ENCODE peak calls at places on chromosomes 6 and 20, in nine cellular contexts. A is AG04450; P is AG10803; K is CD8-positive, alpha-beta T cell; H is nephron progenitor cell; C is dorsolateral prefrontal cortex; W is mesothelial cell of epicardium; O is foreskin fibroblast; S is glutamatergic neuron. X is an unnamed sample.

GRCh38 chr6:137518584-137518983 is 24.4 kb upstream of the OLIG3 start:
- DNase-seq in A (no peak), P (no peak), K (no peak), H (no peak), C (no peak), W (no peak), O (no peak), S (no peak), X (no peak)

GRCh38 chr6:62371395-62371794 is 85.4 kb upstream of the KHDRBS2 start:
- DNase-seq in A (no peak), P (no peak), K (no peak), H (no peak), C (no peak), W (no peak), O (no peak), S (no peak), X (no peak)

GRCh38 chr6:129469070-129469662 is 240.8 kb downstream of the ARHGAP18 start:
- DNase-seq in A (no peak), P (no peak), K (no peak), H (no peak), C (no peak), W (no peak), O (no peak), S (no peak), X (no peak)

GRCh38 chr6:36642913-36643817 is 35.3 kb upstream of the CDKN1A start:
- DNase-seq in A (peak), P (peak), K (no peak), H (no peak), C (peak), W (no peak), O (peak), S (no peak), X (peak)

GRCh38 chr6:133435065-133435728 is 194.0 kb downstream of the EYA4 start:
- DNase-seq in A (no peak), P (no peak), K (no peak), H (no peak), C (no peak), W (no peak), O (no peak), S (peak), X (no peak)

GRCh38 chr20:44074252-44075151 is 112.5 kb downstream of the JPH2 start:
- DNase-seq in A (no peak), P (peak), K (no peak), H (no peak), C (peak), W (no peak), O (peak), S (no peak), X (no peak)

GRCh38 chr6:7166410-7167293 is 58.9 kb downstream of the RREB1 start:
- DNase-seq in A (peak), P (no peak), K (no peak), H (no peak), C (no peak), W (no peak), O (no peak), S (no peak), X (no peak)

GRCh38 chr6:120913519-120913918 is 420.8 kb downstream of the TBC1D32 start:
- DNase-seq in A (no peak), P (no peak), K (no peak), H (no peak), C (no peak), W (no peak), O (no peak), S (no peak), X (no peak)

GRCh38 chr6:142153230-142153629 is 6.2 kb downstream of the VTA1 start:
- DNase-seq in A (no peak), P (no peak), K (no peak), H (no peak), C (no peak), W (no peak), O (no peak), S (no peak), X (no peak)

GRCh38 chr20:4161447-4162251 is 146.3 kb upstream of the RNF24 start:
- DNase-seq in A (no peak), P (no peak), K (no peak), H (no peak), C (no peak), W (no peak), O (no peak), S (no peak), X (no peak)

GRCh38 chr6:66900081-66900770 is 1193.2 kb upstream of the EYS start:
- DNase-seq in A (no peak), P (no peak), K (no peak), H (no peak), C (no peak), W (no peak), O (peak), S (no peak), X (peak)

GRCh38 chr20:235891-236290 is 8.8 kb downstream of the DEFB129 start:
- DNase-seq in A (no peak), P (peak), K (no peak), H (no peak), C (no peak), W (no peak), O (no peak), S (no peak), X (no peak)

GRCh38 chr6:168222261-168222660 is 97.3 kb downstream of the DACT2 start:
- DNase-seq in A (no peak), P (no peak), K (no peak), H (no peak), C (no peak), W (no peak), O (no peak), S (no peak), X (no peak)

GRCh38 chr6:163490826-163491577 is 76.5 kb downstream of the QKI start:
- DNase-seq in A (peak), P (peak), K (no peak), H (no peak), C (no peak), W (no peak), O (no peak), S (no peak), X (peak)

GRCh38 chr6:79712616-79713015 is 81.5 kb downstream of the SH3BGRL2 start:
- DNase-seq in A (no peak), P (no peak), K (no peak), H (no peak), C (no peak), W (no peak), O (no peak), S (no peak), X (no peak)

GRCh38 chr6:104710543-104711335 is 149.0 kb downstream of the HACE1 start:
- DNase-seq in A (no peak), P (no peak), K (no peak), H (no peak), C (no peak), W (no peak), O (no peak), S (no peak), X (no peak)

GRCh38 chr6:84411060-84411629 is 183.7 kb upstream of the CEP162 start:
- DNase-seq in A (no peak), P (peak), K (no peak), H (no peak), C (no peak), W (no peak), O (peak), S (no peak), X (peak)

GRCh38 chr20:19692685-19693119 is 65.4 kb upstream of the RIN2 start:
- DNase-seq in A (no peak), P (peak), K (peak), H (peak), C (peak), W (peak), O (no peak), S (peak), X (peak)

GRCh38 chr20:51862796-51863195 is 60.5 kb upstream of the SALL4 start:
- DNase-seq in A (no peak), P (peak), K (no peak), H (no peak), C (no peak), W (no peak), O (no peak), S (no peak), X (no peak)

GRCh38 chr6:37188962-37189510 is 19.1 kb downstream of the PIM1 start:
- DNase-seq in A (no peak), P (no peak), K (no peak), H (no peak), C (no peak), W (no peak), O (no peak), S (no peak), X (no peak)

GRCh38 chr20:24588725-24589340 is 119.4 kb downstream of the SYNDIG1 start:
- DNase-seq in A (no peak), P (no peak), K (no peak), H (no peak), C (no peak), W (no peak), O (no peak), S (no peak), X (no peak)
- TF ChIP-seq CTCF in A (no peak), P (no peak), K (no peak), H (no peak), C (no peak), W (no peak), O (no peak), S (no peak), X (no peak)

DNA sequence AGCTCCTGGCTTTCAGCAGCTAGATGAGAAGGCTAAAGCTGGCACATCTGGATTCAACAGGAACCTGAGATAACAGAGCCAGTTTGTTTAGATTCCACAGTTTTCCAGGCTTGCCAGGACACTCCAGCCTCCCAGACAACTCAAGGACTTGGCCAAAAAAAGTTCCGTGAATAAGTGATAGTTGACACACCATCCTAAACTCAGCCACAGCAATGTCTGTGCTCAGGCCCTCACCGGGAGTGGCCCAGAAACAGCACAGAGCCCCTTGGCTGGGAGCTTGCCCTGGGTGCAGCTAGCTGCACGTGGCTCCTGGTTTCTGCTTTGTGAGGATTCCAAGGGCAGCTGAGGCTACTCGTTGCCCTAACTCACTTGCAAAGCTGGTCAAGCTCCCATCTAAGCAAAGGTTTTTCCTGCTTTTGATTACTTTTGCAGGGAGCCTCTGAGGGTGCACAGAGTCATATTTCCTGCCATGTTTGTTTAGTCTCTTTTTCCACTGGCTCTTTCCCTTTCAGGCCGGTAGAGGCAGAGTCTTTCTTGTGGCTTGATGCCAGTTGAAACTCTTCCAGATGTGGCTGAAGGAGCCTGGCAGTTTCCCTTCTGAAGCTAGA is 118.3 kb upstream of the ECI2 start:
- DNase-seq in A (peak), P (peak), K (no peak), H (peak), C (no peak), W (no peak), O (peak), S (no peak), X (peak)
- TF ChIP-seq CTCF in A (peak), P (peak), K (no peak), H (peak), C (no peak), W (no peak), O (peak), S (no peak), X (peak)

DNA sequence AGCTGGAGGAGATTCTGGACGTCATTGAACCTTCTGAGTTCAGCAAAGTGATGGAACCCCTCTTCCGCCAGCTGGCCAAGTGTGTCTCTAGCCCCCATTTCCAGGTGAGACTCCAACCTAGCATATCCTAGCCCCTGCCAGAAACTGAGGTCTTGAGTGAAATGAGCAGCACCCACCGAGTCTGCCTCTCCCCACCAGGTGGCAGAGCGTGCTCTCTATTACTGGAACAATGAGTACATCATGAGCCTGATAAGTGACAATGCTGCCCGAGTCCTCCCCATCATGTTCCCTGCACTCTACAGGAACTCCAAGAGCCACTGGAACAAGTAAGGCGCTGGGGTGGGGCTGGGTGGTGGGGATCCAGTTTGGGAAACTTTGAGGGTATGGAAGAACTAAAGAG is 4.6 kb downstream of the MEA1 start:
- DNase-seq in A (no peak), P (peak), K (no peak), H (peak), C (peak), W (no peak), O (no peak), S (peak), X (no peak)
- TF ChIP-seq CTCF in A (peak), P (peak), K (peak), H (no peak), C (peak), W (no peak), O (peak), S (peak), X (peak)

DNA sequence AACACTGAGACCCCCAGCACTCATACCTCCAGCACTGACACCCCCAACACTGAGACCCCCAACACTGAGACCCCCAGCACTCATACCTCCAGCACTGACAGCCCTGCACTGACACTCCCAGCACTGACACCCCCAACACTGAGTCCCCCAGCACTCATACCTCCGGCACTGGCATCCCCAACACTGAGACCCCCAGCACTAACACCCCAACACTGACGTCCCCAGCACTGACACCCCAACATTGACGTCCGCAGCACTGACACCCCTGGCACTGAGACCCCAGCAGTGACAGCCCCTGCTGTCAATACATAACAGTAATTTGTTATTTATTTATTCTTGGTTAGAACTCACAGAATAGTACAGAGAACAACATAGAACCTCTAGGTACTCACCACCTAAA is 58.0 kb downstream of the ERMARD start:
- DNase-seq in A (no peak), P (no peak), K (no peak), H (no peak), C (no peak), W (no peak), O (no peak), S (no peak), X (no peak)
- TF ChIP-seq CTCF in A (no peak), P (no peak), K (no peak), H (no peak), C (no peak), W (no peak), O (no peak), S (no peak), X (no peak)

GRCh38 chr6:20873425-20874190 is 339.4 kb downstream of the CDKAL1 start:
- DNase-seq in A (no peak), P (peak), K (no peak), H (no peak), C (no peak), W (no peak), O (peak), S (no peak), X (no peak)
- TF ChIP-seq CTCF in A (no peak), P (no peak), K (no peak), H (no peak), C (no peak), W (no peak), O (no peak), S (no peak), X (peak)

GRCh38 chr6:8195040-8195713 is 92.8 kb upstream of the EEF1E1 start:
- DNase-seq in A (no peak), P (no peak), K (no peak), H (no peak), C (no peak), W (no peak), O (no peak), S (peak), X (no peak)
- TF ChIP-seq CTCF in A (no peak), P (no peak), K (no peak), H (no peak), C (no peak), W (peak), O (no peak), S (peak), X (no peak)

DNA sequence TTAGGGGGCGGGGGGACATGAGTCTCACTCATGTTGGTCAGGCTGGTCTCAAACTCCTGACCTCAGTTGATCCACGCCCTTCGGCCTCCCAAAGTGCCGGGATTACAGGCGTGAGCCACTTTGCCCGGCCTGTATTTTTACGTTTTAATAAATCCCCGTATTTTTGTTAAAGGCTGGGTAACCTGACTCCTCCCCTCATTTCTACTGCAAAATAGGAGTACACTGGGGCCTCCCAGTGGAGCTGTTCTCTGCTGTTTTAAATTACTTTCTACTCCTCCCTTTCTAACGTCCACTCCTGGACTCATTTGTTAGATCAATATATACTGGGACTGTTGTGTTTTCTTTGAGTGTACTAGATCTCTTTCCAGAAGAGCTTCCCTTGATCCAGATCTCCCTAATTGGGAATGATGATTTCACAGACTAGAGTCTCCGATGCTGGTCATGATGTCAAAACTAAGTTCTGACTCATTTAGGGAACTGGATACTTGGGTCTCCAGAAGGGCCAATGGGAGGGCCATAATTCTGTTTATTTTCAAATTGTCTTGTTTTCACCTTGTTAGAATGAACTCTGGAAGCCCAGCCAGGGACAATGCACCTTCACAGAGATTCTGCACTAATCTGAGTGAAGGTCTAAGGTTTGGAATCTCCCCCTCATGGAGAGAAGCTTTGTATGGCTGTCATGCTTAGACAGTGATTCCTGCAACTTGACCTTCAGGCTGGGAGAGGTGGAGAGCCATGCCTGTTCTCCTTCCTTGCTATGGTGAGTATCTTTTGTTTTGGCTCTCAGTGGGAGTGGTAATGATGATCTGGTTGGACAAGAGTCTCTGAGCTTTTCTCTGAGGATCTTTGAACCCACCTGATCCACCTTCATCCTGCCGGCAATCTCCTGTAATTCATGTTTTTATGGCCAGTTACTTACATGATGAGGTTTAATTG is 9.4 kb downstream of the HSPA1B start:
- DNase-seq in A (no peak), P (peak), K (no peak), H (no peak), C (no peak), W (no peak), O (peak), S (no peak), X (no peak)
- TF ChIP-seq CTCF in A (peak), P (peak), K (no peak), H (no peak), C (no peak), W (no peak), O (no peak), S (no peak), X (no peak)

GRCh38 chr6:156511570-156511969 is 265.6 kb upstream of the ARID1B start:
- DNase-seq in A (no peak), P (no peak), K (no peak), H (no peak), C (no peak), W (no peak), O (no peak), S (no peak), X (no peak)
- TF ChIP-seq CTCF in A (no peak), P (no peak), K (no peak), H (no peak), C (no peak), W (no peak), O (no peak), S (no peak), X (no peak)

DNA sequence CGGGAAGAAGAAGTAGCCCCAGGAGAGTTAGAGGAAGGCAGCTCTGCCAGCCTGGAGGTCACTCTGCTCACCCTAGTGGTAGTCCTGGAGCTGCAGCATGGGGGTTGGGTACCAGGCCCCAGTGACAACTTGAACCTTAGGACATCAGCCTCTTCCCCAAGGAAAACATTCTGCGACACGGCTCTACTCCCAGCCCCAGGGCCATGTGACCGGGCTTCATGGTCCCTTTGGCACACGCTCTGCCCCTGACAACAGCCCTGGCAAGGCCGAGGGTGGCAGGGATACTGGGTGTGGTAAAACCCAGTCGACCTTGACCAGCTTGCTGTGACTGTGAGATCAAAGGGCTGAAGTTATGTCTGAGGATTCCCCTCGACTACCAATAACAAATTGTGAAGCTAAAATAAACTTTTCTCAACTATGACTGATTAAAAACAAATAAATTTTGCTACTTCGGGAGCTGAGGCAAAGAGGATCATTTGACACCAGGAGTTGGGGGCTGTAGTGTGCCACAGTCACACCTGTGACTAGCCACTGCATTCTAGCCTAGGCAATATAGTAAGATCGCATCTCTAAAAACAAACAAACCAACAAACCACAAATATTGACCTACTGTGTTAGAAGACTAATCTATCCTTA is 24.4 kb upstream of the ARID1B start:
- DNase-seq in A (no peak), P (no peak), K (no peak), H (peak), C (no peak), W (no peak), O (no peak), S (no peak), X (no peak)
- TF ChIP-seq CTCF in A (no peak), P (peak), K (no peak), H (peak), C (peak), W (no peak), O (peak), S (no peak), X (no peak)

X was measured in astrocyte of the cerebellum.